ENCODE peak calls at places on chromosomes 5 and 9, in eight cellular contexts. One of them, this sample, is unnamed.

GRCh38 chr5:69331528-69332445 is 814 bp downstream of the CCDC125 start:
- DNase-seq in left ventricle myocardium inferior: no peak
- DNase-seq in neural progenitor cell: peak; percentile 8
- DNase-seq in naive thymus-derived CD4-positive, alpha-beta T cell: no peak
- DNase-seq in HepG2: peak; percentile 86
- DNase-seq in cardiac muscle cell: no peak
- DNase-seq in spleen: no peak
- DNase-seq in OCI-LY7: peak; percentile 21
- DNase-seq in this sample: no peak

GRCh38 chr9:2709645-2710101 is 7.6 kb upstream of the KCNV2 start:
- DNase-seq in left ventricle myocardium inferior: no peak
- DNase-seq in neural progenitor cell: no peak
- DNase-seq in naive thymus-derived CD4-positive, alpha-beta T cell: no peak
- DNase-seq in HepG2: no peak
- DNase-seq in cardiac muscle cell: no peak
- DNase-seq in spleen: no peak
- DNase-seq in OCI-LY7: peak; percentile 6
- DNase-seq in this sample: no peak

GRCh38 chr5:97644206-97644605 is 461.2 kb upstream of the RIOK2 start:
- DNase-seq in left ventricle myocardium inferior: no peak
- DNase-seq in neural progenitor cell: no peak
- DNase-seq in naive thymus-derived CD4-positive, alpha-beta T cell: no peak
- DNase-seq in HepG2: no peak
- DNase-seq in cardiac muscle cell: no peak
- DNase-seq in spleen: no peak
- DNase-seq in OCI-LY7: no peak
- DNase-seq in this sample: no peak

GRCh38 chr9:71609453-71609840 is 158.9 kb downstream of the CEMIP2 start:
- DNase-seq in left ventricle myocardium inferior: no peak
- DNase-seq in neural progenitor cell: no peak
- DNase-seq in naive thymus-derived CD4-positive, alpha-beta T cell: no peak
- DNase-seq in HepG2: no peak
- DNase-seq in cardiac muscle cell: peak; percentile 11
- DNase-seq in spleen: no peak
- DNase-seq in OCI-LY7: no peak
- DNase-seq in this sample: peak; percentile 18

GRCh38 chr5:22896155-22896554 is 43.0 kb upstream of the CDH12 start:
- DNase-seq in left ventricle myocardium inferior: no peak
- DNase-seq in neural progenitor cell: no peak
- DNase-seq in naive thymus-derived CD4-positive, alpha-beta T cell: no peak
- DNase-seq in HepG2: no peak
- DNase-seq in cardiac muscle cell: no peak
- DNase-seq in spleen: no peak
- DNase-seq in OCI-LY7: no peak
- DNase-seq in this sample: no peak

GRCh38 chr9:4638968-4639367 is 23.1 kb upstream of the PLPP6 start:
- DNase-seq in left ventricle myocardium inferior: no peak
- DNase-seq in neural progenitor cell: no peak
- DNase-seq in naive thymus-derived CD4-positive, alpha-beta T cell: no peak
- DNase-seq in HepG2: no peak
- DNase-seq in cardiac muscle cell: no peak
- DNase-seq in spleen: no peak
- DNase-seq in OCI-LY7: no peak
- DNase-seq in this sample: no peak

GRCh38 chr5:180563994-180564393 is 27.3 kb downstream of the SCGB3A1 start:
- DNase-seq in left ventricle myocardium inferior: no peak
- DNase-seq in neural progenitor cell: no peak
- DNase-seq in naive thymus-derived CD4-positive, alpha-beta T cell: no peak
- DNase-seq in HepG2: no peak
- DNase-seq in cardiac muscle cell: no peak
- DNase-seq in spleen: no peak
- DNase-seq in OCI-LY7: no peak
- DNase-seq in this sample: no peak

GRCh38 chr5:155728146-155728856 is 598.7 kb upstream of the SGCD start:
- DNase-seq in left ventricle myocardium inferior: peak; percentile 69
- DNase-seq in neural progenitor cell: peak; percentile 83
- DNase-seq in naive thymus-derived CD4-positive, alpha-beta T cell: no peak
- DNase-seq in HepG2: no peak
- DNase-seq in cardiac muscle cell: peak; percentile 50
- DNase-seq in spleen: peak; percentile 72
- DNase-seq in OCI-LY7: no peak
- DNase-seq in this sample: no peak

GRCh38 chr5:178581621-178582020 is 8.6 kb downstream of the COL23A1 start:
- DNase-seq in left ventricle myocardium inferior: no peak
- DNase-seq in neural progenitor cell: no peak
- DNase-seq in naive thymus-derived CD4-positive, alpha-beta T cell: no peak
- DNase-seq in HepG2: no peak
- DNase-seq in cardiac muscle cell: no peak
- DNase-seq in spleen: no peak
- DNase-seq in OCI-LY7: no peak
- DNase-seq in this sample: no peak

GRCh38 chr5:135236187-135236835 is 162.7 kb downstream of the MACROH2A1 start:
- DNase-seq in left ventricle myocardium inferior: no peak
- DNase-seq in neural progenitor cell: no peak
- DNase-seq in naive thymus-derived CD4-positive, alpha-beta T cell: no peak
- DNase-seq in HepG2: no peak
- DNase-seq in cardiac muscle cell: no peak
- DNase-seq in spleen: peak; percentile 37
- DNase-seq in OCI-LY7: no peak
- DNase-seq in this sample: no peak

GRCh38 chr9:110996436-110997224 is 41.6 kb downstream of the LPAR1 start:
- DNase-seq in left ventricle myocardium inferior: no peak
- DNase-seq in neural progenitor cell: no peak
- DNase-seq in naive thymus-derived CD4-positive, alpha-beta T cell: no peak
- DNase-seq in HepG2: no peak
- DNase-seq in cardiac muscle cell: peak; percentile 92
- DNase-seq in spleen: no peak
- DNase-seq in OCI-LY7: no peak
- DNase-seq in this sample: no peak

GRCh38 chr9:105967798-105968197 is 273.5 kb downstream of the TMEM38B start:
- DNase-seq in left ventricle myocardium inferior: no peak
- DNase-seq in neural progenitor cell: no peak
- DNase-seq in naive thymus-derived CD4-positive, alpha-beta T cell: no peak
- DNase-seq in HepG2: no peak
- DNase-seq in cardiac muscle cell: no peak
- DNase-seq in spleen: no peak
- DNase-seq in OCI-LY7: peak; percentile 1
- DNase-seq in this sample: no peak

DNA sequence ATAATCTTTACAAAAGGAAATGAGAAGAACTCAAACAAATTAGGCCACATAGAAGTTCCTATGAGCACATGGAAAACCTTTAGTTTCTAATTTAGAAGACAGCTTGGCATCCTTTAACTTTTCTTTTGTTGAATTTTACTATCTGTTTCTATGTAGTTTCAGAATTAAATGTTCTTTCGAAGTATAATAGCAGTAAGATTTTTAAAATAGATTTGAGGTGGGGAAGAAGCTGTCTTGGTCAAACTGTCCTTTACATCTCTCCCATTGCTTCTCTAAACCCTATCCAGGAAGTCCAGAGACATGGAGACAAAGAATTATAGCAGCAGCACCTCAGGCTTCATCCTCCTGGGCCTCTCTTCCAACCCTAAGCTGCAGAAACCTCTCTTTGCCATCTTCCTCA is at the start of gene OR1L4:
- DNase-seq in left ventricle myocardium inferior: no peak
- DNase-seq in neural progenitor cell: no peak
- DNase-seq in naive thymus-derived CD4-positive, alpha-beta T cell: no peak
- DNase-seq in HepG2: no peak
- DNase-seq in cardiac muscle cell: no peak
- DNase-seq in spleen: no peak
- DNase-seq in OCI-LY7: no peak
- DNase-seq in this sample: no peak
- H3K9me3 ChIP-seq in left ventricle myocardium inferior: peaks cover 98% of the 10 kb centered on the region
- H3K9me3 ChIP-seq in neural progenitor cell: peaks cover 19% of the 10 kb centered on the region
- H3K9me3 ChIP-seq in naive thymus-derived CD4-positive, alpha-beta T cell: peaks cover 33% of the 10 kb centered on the region
- H3K9me3 ChIP-seq in HepG2: peaks cover 25% of the 10 kb centered on the region
- H3K9me3 ChIP-seq in cardiac muscle cell: no peaks in the 10 kb centered on the region
- H3K9me3 ChIP-seq in spleen: peaks cover 96% of the 10 kb centered on the region
- H3K9me3 ChIP-seq in OCI-LY7: peaks cover 7% of the 10 kb centered on the region
- H3K9me3 ChIP-seq in this sample: peaks cover 4% of the 10 kb centered on the region

GRCh38 chr9:127509261-127509954 is 58.1 kb downstream of the LRSAM1 start:
- DNase-seq in left ventricle myocardium inferior: no peak
- DNase-seq in neural progenitor cell: no peak
- DNase-seq in naive thymus-derived CD4-positive, alpha-beta T cell: no peak
- DNase-seq in HepG2: no peak
- DNase-seq in cardiac muscle cell: peak; percentile 42
- DNase-seq in spleen: no peak
- DNase-seq in OCI-LY7: no peak
- DNase-seq in this sample: no peak
- H3K9me3 ChIP-seq in left ventricle myocardium inferior: no peaks in the 10 kb centered on the region
- H3K9me3 ChIP-seq in neural progenitor cell: no peaks in the 10 kb centered on the region
- H3K9me3 ChIP-seq in naive thymus-derived CD4-positive, alpha-beta T cell: no peaks in the 10 kb centered on the region
- H3K9me3 ChIP-seq in HepG2: no peaks in the 10 kb centered on the region
- H3K9me3 ChIP-seq in cardiac muscle cell: no peaks in the 10 kb centered on the region
- H3K9me3 ChIP-seq in spleen: no peaks in the 10 kb centered on the region
- H3K9me3 ChIP-seq in OCI-LY7: no peaks in the 10 kb centered on the region
- H3K9me3 ChIP-seq in this sample: no peaks in the 10 kb centered on the region

GRCh38 chr5:153941265-153941664 is 97.4 kb downstream of the FAM114A2 start:
- DNase-seq in left ventricle myocardium inferior: no peak
- DNase-seq in neural progenitor cell: no peak
- DNase-seq in naive thymus-derived CD4-positive, alpha-beta T cell: no peak
- DNase-seq in HepG2: no peak
- DNase-seq in cardiac muscle cell: no peak
- DNase-seq in spleen: no peak
- DNase-seq in OCI-LY7: no peak
- DNase-seq in this sample: no peak

GRCh38 chr5:153937661-153938060 is 101.0 kb downstream of the FAM114A2 start:
- DNase-seq in left ventricle myocardium inferior: no peak
- DNase-seq in neural progenitor cell: no peak
- DNase-seq in naive thymus-derived CD4-positive, alpha-beta T cell: no peak
- DNase-seq in HepG2: no peak
- DNase-seq in cardiac muscle cell: no peak
- DNase-seq in spleen: no peak
- DNase-seq in OCI-LY7: no peak
- DNase-seq in this sample: no peak

GRCh38 chr5:153938131-153938842 is 100.4 kb downstream of the FAM114A2 start:
- DNase-seq in left ventricle myocardium inferior: no peak
- DNase-seq in neural progenitor cell: no peak
- DNase-seq in naive thymus-derived CD4-positive, alpha-beta T cell: no peak
- DNase-seq in HepG2: no peak
- DNase-seq in cardiac muscle cell: no peak
- DNase-seq in spleen: no peak
- DNase-seq in OCI-LY7: no peak
- DNase-seq in this sample: no peak

GRCh38 chr5:153939101-153939500 is 99.6 kb downstream of the FAM114A2 start:
- DNase-seq in left ventricle myocardium inferior: no peak
- DNase-seq in neural progenitor cell: no peak
- DNase-seq in naive thymus-derived CD4-positive, alpha-beta T cell: no peak
- DNase-seq in HepG2: no peak
- DNase-seq in cardiac muscle cell: no peak
- DNase-seq in spleen: no peak
- DNase-seq in OCI-LY7: no peak
- DNase-seq in this sample: no peak
- H3K9me3 ChIP-seq in left ventricle myocardium inferior: peaks cover 96% of the 10 kb centered on the region
- H3K9me3 ChIP-seq in neural progenitor cell: peaks cover 5% of the 10 kb centered on the region
- H3K9me3 ChIP-seq in naive thymus-derived CD4-positive, alpha-beta T cell: peaks cover 30% of the 10 kb centered on the region
- H3K9me3 ChIP-seq in HepG2: peaks cover 48% of the 10 kb centered on the region
- H3K9me3 ChIP-seq in cardiac muscle cell: no peaks in the 10 kb centered on the region
- H3K9me3 ChIP-seq in spleen: peaks cover 91% of the 10 kb centered on the region
- H3K9me3 ChIP-seq in OCI-LY7: peaks cover 15% of the 10 kb centered on the region
- H3K9me3 ChIP-seq in this sample: no peaks in the 10 kb centered on the region

GRCh38 chr9:82423700-82424099 is 435.1 kb downstream of the SPATA31D1 start:
- DNase-seq in left ventricle myocardium inferior: no peak
- DNase-seq in neural progenitor cell: no peak
- DNase-seq in naive thymus-derived CD4-positive, alpha-beta T cell: no peak
- DNase-seq in HepG2: no peak
- DNase-seq in cardiac muscle cell: no peak
- DNase-seq in spleen: no peak
- DNase-seq in OCI-LY7: no peak
- DNase-seq in this sample: no peak
- H3K9me3 ChIP-seq in left ventricle myocardium inferior: no peaks in the 10 kb centered on the region
- H3K9me3 ChIP-seq in neural progenitor cell: no peaks in the 10 kb centered on the region
- H3K9me3 ChIP-seq in naive thymus-derived CD4-positive, alpha-beta T cell: no peaks in the 10 kb centered on the region
- H3K9me3 ChIP-seq in HepG2: no peaks in the 10 kb centered on the region
- H3K9me3 ChIP-seq in cardiac muscle cell: no peaks in the 10 kb centered on the region
- H3K9me3 ChIP-seq in spleen: peaks cover 11% of the 10 kb centered on the region
- H3K9me3 ChIP-seq in OCI-LY7: no peaks in the 10 kb centered on the region
- H3K9me3 ChIP-seq in this sample: no peaks in the 10 kb centered on the region

DNA sequence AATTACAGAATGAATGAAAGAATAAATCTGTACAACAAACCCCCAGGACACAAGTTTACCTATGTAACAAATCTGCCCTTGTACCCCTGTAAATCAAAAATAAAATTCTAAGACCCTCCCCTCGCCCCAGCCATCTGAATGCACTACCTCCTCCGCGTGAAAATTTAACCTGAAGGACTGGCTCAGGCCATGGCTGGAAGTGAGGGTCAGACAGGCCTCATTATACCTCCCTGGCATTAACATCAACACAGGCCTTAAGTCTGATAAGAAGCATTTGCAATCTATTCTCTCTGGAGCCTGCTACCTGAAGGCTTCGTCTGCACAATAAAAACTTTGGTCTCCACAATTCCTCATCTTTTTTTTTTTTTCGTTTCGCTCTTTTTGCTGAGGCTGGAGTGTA is 48.7 kb upstream of the TTC39B start:
- DNase-seq in left ventricle myocardium inferior: no peak
- DNase-seq in neural progenitor cell: no peak
- DNase-seq in naive thymus-derived CD4-positive, alpha-beta T cell: no peak
- DNase-seq in HepG2: no peak
- DNase-seq in cardiac muscle cell: no peak
- DNase-seq in spleen: no peak
- DNase-seq in OCI-LY7: no peak
- DNase-seq in this sample: no peak
- H3K9me3 ChIP-seq in left ventricle myocardium inferior: no peaks in the 10 kb centered on the region
- H3K9me3 ChIP-seq in neural progenitor cell: no peaks in the 10 kb centered on the region
- H3K9me3 ChIP-seq in naive thymus-derived CD4-positive, alpha-beta T cell: no peaks in the 10 kb centered on the region
- H3K9me3 ChIP-seq in HepG2: no peaks in the 10 kb centered on the region
- H3K9me3 ChIP-seq in cardiac muscle cell: no peaks in the 10 kb centered on the region
- H3K9me3 ChIP-seq in spleen: no peaks in the 10 kb centered on the region
- H3K9me3 ChIP-seq in OCI-LY7: no peaks in the 10 kb centered on the region
- H3K9me3 ChIP-seq in this sample: no peaks in the 10 kb centered on the region

DNA sequence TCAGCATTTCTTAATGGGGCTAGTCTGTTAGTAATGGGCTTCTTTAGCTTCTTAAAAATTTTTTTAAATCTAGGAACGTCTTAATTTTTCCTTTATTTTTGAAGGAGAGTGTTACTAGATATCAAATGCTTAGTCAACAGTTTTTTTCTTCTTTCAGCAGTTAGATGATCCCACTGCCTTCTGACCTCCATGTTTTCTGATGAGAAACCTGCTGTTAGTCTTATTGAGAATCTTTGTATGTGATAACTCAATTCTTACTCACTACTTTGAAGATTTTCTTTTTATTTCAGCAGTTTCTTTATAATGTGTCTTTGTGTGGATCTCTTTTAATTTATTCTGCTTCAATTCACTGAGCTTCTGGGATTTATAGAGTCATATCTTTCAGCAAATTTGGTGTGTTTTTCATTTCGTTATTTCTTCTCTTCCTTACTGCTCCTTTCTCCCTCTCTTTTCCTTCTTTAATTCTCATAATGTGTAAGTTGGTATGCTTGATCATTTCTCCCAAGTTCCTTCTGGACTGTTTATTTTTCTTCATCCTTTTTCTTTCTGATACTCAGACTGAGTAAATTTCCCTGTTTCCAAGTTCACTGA is 205.8 kb downstream of the RANBP17 start:
- DNase-seq in left ventricle myocardium inferior: no peak
- DNase-seq in neural progenitor cell: no peak
- DNase-seq in naive thymus-derived CD4-positive, alpha-beta T cell: no peak
- DNase-seq in HepG2: no peak
- DNase-seq in cardiac muscle cell: no peak
- DNase-seq in spleen: no peak
- DNase-seq in OCI-LY7: no peak
- DNase-seq in this sample: no peak
- H3K9me3 ChIP-seq in left ventricle myocardium inferior: peaks cover 56% of the 10 kb centered on the region
- H3K9me3 ChIP-seq in neural progenitor cell: peaks cover 19% of the 10 kb centered on the region
- H3K9me3 ChIP-seq in naive thymus-derived CD4-positive, alpha-beta T cell: peaks cover 15% of the 10 kb centered on the region
- H3K9me3 ChIP-seq in HepG2: peaks cover 33% of the 10 kb centered on the region
- H3K9me3 ChIP-seq in cardiac muscle cell: no peaks in the 10 kb centered on the region
- H3K9me3 ChIP-seq in spleen: peaks cover 66% of the 10 kb centered on the region
- H3K9me3 ChIP-seq in OCI-LY7: peaks cover 3% of the 10 kb centered on the region
- H3K9me3 ChIP-seq in this sample: no peaks in the 10 kb centered on the region